ENCODE peak calls at places on chromosomes 16 and 17, in eight cellular contexts. Y, P, I, L, B, V, T and O are unnamed samples.

GRCh38 chr17:43576563-43577229 is 30.6 kb upstream of the ETV4 start:
- DNase-seq in P (peak; percentile 46), V (peak; percentile 53), Y (peak; percentile 92), I (peak; percentile 87), L (peak; percentile 89), B (peak; percentile 65), T (peak; percentile 77), O (peak; percentile 69)

GRCh38 chr17:76207268-76207667 is 33.0 kb downstream of the RNF157 start:
- DNase-seq in V (no peak), B (no peak), I (no peak), P (no peak), T (no peak), Y (no peak), L (no peak), O (no peak)

GRCh38 chr17:41739661-41740352 is 5.4 kb upstream of the HAP1 start:
- DNase-seq in L (no peak), Y (no peak), I (no peak), P (no peak), V (peak; percentile 44), B (no peak), T (peak; percentile 24), O (no peak)

GRCh38 chr17:82287849-82288601 is 14.5 kb upstream of the CSNK1D start:
- DNase-seq in B (no peak), L (peak; percentile 80), I (no peak), T (peak; percentile 74), Y (no peak), V (peak; percentile 82), P (peak; percentile 88), O (peak; percentile 93)

GRCh38 chr16:55513616-55514015 is 4.7 kb downstream of the LPCAT2 start:
- DNase-seq in I (no peak), B (no peak), T (no peak), P (no peak), V (no peak), Y (no peak), L (no peak), O (no peak)

GRCh38 chr16:48158296-48158695 is 2.5 kb upstream of the ABCC12 start:
- DNase-seq in Y (no peak), L (no peak), I (no peak), B (no peak), P (no peak), V (peak; percentile 7), T (peak; percentile 75), O (no peak)

GRCh38 chr17:45098081-45098868 is 34.0 kb downstream of the PLCD3 start:
- DNase-seq in I (no peak), L (no peak), Y (no peak), B (no peak), V (no peak), P (no peak), T (no peak), O (no peak)

GRCh38 chr16:80717611-80718010 is 86.8 kb downstream of the CDYL2 start:
- DNase-seq in T (no peak), P (no peak), L (no peak), B (no peak), Y (no peak), V (no peak), I (no peak), O (no peak)

GRCh38 chr16:17431012-17431411 is 39.7 kb downstream of the XYLT1 start:
- DNase-seq in L (no peak), B (no peak), P (no peak), T (peak; percentile 25), V (no peak), Y (no peak), I (no peak), O (no peak)

GRCh38 chr16:11356573-11357331 is 11.5 kb downstream of the RMI2 start:
- DNase-seq in I (peak; percentile 65), L (peak; percentile 72), T (peak; percentile 61), V (no peak), Y (peak; percentile 84), B (peak; percentile 43), P (no peak), O (peak; percentile 83)